ENCODE peak calls at places on chromosomes 11 and 22, in seven cellular contexts. E is iris pigment epithelial cell; M is HS-27A; Z is body of pancreas; Q is OCI-M1; A is A549; W is naive thymus-derived CD8-positive, alpha-beta T cell. L is an unnamed sample.

GRCh38 chr11:103878646-103879045 is 157.8 kb upstream of the DDI1 start:
- DNase-seq in E (no peak), M (no peak), Z (no peak), Q (no peak), A (no peak), W (no peak), L (no peak)

GRCh38 chr11:112318193-112318592 is 57.5 kb upstream of the PLET1 start:
- DNase-seq in E (peak; percentile 96), M (peak; percentile 82), Z (no peak), Q (peak; percentile 94), A (peak; percentile 19), W (no peak), L (no peak)

GRCh38 chr11:92130432-92130831 is 94.2 kb upstream of the FAT3 start:
- DNase-seq in E (no peak), M (no peak), Z (no peak), Q (no peak), A (no peak), W (no peak), L (no peak)

GRCh38 chr11:83033972-83034672 is 37.6 kb downstream of the RAB30 start:
- DNase-seq in E (peak; percentile 57), M (peak; percentile 45), Z (peak; percentile 64), Q (peak; percentile 76), A (no peak), W (no peak), L (no peak)

GRCh38 chr11:2791521-2792375 is 92.0 kb upstream of the KCNQ1OT1 start:
- DNase-seq in E (no peak), M (no peak), Z (peak; percentile 30), Q (no peak), A (no peak), W (peak; percentile 41), L (no peak)

GRCh38 chr22:36328635-36329216 is 59.0 kb downstream of the MYH9 start:
- DNase-seq in E (peak; percentile 93), M (peak; percentile 83), Z (peak; percentile 84), Q (no peak), A (peak; percentile 14), W (no peak), L (peak; percentile 69)

GRCh38 chr11:36586543-36586942 is 7.8 kb upstream of the IFTAP start:
- DNase-seq in E (no peak), M (no peak), Z (no peak), Q (peak; percentile 48), A (no peak), W (no peak), L (no peak)

GRCh38 chr11:3155216-3155615 is 9.9 kb downstream of the OSBPL5 start:
- DNase-seq in E (no peak), M (no peak), Z (no peak), Q (no peak), A (no peak), W (no peak), L (no peak)

GRCh38 chr11:36447947-36448346 is 62.1 kb downstream of the TRAF6 start:
- DNase-seq in E (no peak), M (no peak), Z (peak; percentile 70), Q (no peak), A (no peak), W (no peak), L (no peak)

GRCh38 chr11:58301576-58301975 is 33.5 kb upstream of the OR10W1 start:
- DNase-seq in E (peak; percentile 63), M (peak; percentile 41), Z (no peak), Q (no peak), A (no peak), W (no peak), L (no peak)

GRCh38 chr11:108368134-108368533 is 99.2 kb downstream of the C11orf65 start:
- DNase-seq in E (peak; percentile 46), M (no peak), Z (no peak), Q (no peak), A (no peak), W (no peak), L (no peak)

GRCh38 chr11:8099291-8099899 is 18.4 kb downstream of the TUB start:
- DNase-seq in E (peak; percentile 82), M (peak; percentile 43), Z (peak; percentile 75), Q (peak; percentile 86), A (peak; percentile 56), W (peak; percentile 42), L (peak; percentile 32)

GRCh38 chr11:32489464-32489863 is 54.1 kb upstream of the WT1 start:
- DNase-seq in E (no peak), M (no peak), Z (no peak), Q (no peak), A (no peak), W (no peak), L (no peak)